ENCODE peak calls at places on chromosome 13, in eight cellular contexts. U, Y, Q, V, K, S, J and L are unnamed samples.

GRCh38 chr13:61148211-61148610 is 267.4 kb downstream of the PCDH20 start:
- DNase-seq in U (no peak), Y (no peak), Q (no peak), V (no peak), K (no peak), S (no peak), J (no peak), L (no peak)

GRCh38 chr13:80037505-80037888 is 303.4 kb downstream of the SPRY2 start:
- DNase-seq in U (peak), Y (peak), Q (no peak), V (no peak), K (peak), S (no peak), J (no peak), L (no peak)

GRCh38 chr13:30679483-30680330 is 55.6 kb upstream of the ALOX5AP start:
- DNase-seq in U (no peak), Y (peak), Q (no peak), V (peak), K (peak), S (peak), J (no peak), L (no peak)

GRCh38 chr13:47135800-47136658 is 239.2 kb upstream of the HTR2A start:
- DNase-seq in U (no peak), Y (no peak), Q (no peak), V (no peak), K (no peak), S (no peak), J (no peak), L (no peak)

GRCh38 chr13:50700664-50701266 is 142.7 kb downstream of the DLEU7 start:
- DNase-seq in U (no peak), Y (no peak), Q (no peak), V (no peak), K (no peak), S (no peak), J (no peak), L (no peak)

GRCh38 chr13:49874430-49874829 is 61.7 kb downstream of the SPRYD7 start:
- DNase-seq in U (no peak), Y (no peak), Q (no peak), V (no peak), K (no peak), S (no peak), J (no peak), L (no peak)

GRCh38 chr13:103815619-103816018 is 749.4 kb upstream of the SLC10A2 start:
- DNase-seq in U (no peak), Y (peak), Q (no peak), V (no peak), K (no peak), S (no peak), J (no peak), L (no peak)

GRCh38 chr13:23799945-23800344 is 89.3 kb downstream of the MIPEP start:
- DNase-seq in U (peak), Y (peak), Q (no peak), V (no peak), K (no peak), S (no peak), J (no peak), L (no peak)

GRCh38 chr13:108361769-108362168 is 92.3 kb downstream of the TNFSF13B start:
- DNase-seq in U (no peak), Y (no peak), Q (no peak), V (no peak), K (no peak), S (no peak), J (no peak), L (no peak)

GRCh38 chr13:24627090-24627714 is 53.0 kb upstream of the ATP12A start:
- DNase-seq in U (no peak), Y (no peak), Q (no peak), V (no peak), K (peak), S (peak), J (no peak), L (no peak)

GRCh38 chr13:92682832-92683517 is 543.6 kb upstream of the GPC6 start:
- DNase-seq in U (no peak), Y (no peak), Q (no peak), V (no peak), K (no peak), S (no peak), J (no peak), L (no peak)

GRCh38 chr13:67283602-67284001 is 53.5 kb upstream of the PCDH9 start:
- DNase-seq in U (no peak), Y (no peak), Q (no peak), V (no peak), K (no peak), S (peak), J (no peak), L (no peak)

GRCh38 chr13:106151056-106151699 is 384.3 kb downstream of the EFNB2 start:
- DNase-seq in U (no peak), Y (peak), Q (no peak), V (no peak), K (peak), S (no peak), J (peak), L (no peak)

GRCh38 chr13:60642552-60642951 is 245.5 kb downstream of the TDRD3 start:
- DNase-seq in U (no peak), Y (no peak), Q (no peak), V (no peak), K (no peak), S (no peak), J (no peak), L (no peak)

GRCh38 chr13:93558637-93559036 is 332.0 kb downstream of the GPC6 start:
- DNase-seq in U (no peak), Y (peak), Q (no peak), V (no peak), K (no peak), S (no peak), J (no peak), L (no peak)

GRCh38 chr13:100827489-100828000 is 152.9 kb upstream of the TMTC4 start:
- DNase-seq in U (no peak), Y (no peak), Q (no peak), V (no peak), K (no peak), S (no peak), J (no peak), L (no peak)

GRCh38 chr13:107545946-107546502 is 669.3 kb downstream of the LIG4 start:
- DNase-seq in U (no peak), Y (no peak), Q (no peak), V (no peak), K (no peak), S (no peak), J (peak), L (no peak)

GRCh38 chr13:47454986-47455385 is 546.1 kb downstream of the SUCLA2 start:
- DNase-seq in U (no peak), Y (no peak), Q (no peak), V (no peak), K (no peak), S (no peak), J (no peak), L (no peak)

GRCh38 chr13:69580255-69580654 is 527.4 kb upstream of the ATXN8OS start:
- DNase-seq in U (no peak), Y (no peak), Q (no peak), V (no peak), K (no peak), S (no peak), J (no peak), L (no peak)

GRCh38 chr13:98291658-98292057 is 114.6 kb upstream of the RNF113B start:
- DNase-seq in U (no peak), Y (no peak), Q (no peak), V (no peak), K (no peak), S (peak), J (no peak), L (no peak)

GRCh38 chr13:27371932-27372331 is 52.5 kb upstream of the GTF3A start:
- DNase-seq in U (no peak), Y (no peak), Q (no peak), V (no peak), K (no peak), S (no peak), J (peak), L (no peak)

GRCh38 chr13:112526146-112526853 is 61.7 kb downstream of the TUBGCP3 start:
- DNase-seq in U (no peak), Y (no peak), Q (no peak), V (no peak), K (no peak), S (no peak), J (no peak), L (no peak)

GRCh38 chr13:30552567-30552966 is 65.2 kb upstream of the USPL1 start:
- DNase-seq in U (no peak), Y (no peak), Q (no peak), V (no peak), K (no peak), S (no peak), J (no peak), L (no peak)

GRCh38 chr13:91369432-91369831 is 21.9 kb downstream of the MIR17HG start:
- DNase-seq in U (no peak), Y (peak), Q (no peak), V (no peak), K (peak), S (no peak), J (no peak), L (no peak)

GRCh38 chr13:99658266-99658991 is 157.2 kb downstream of the TM9SF2 start:
- DNase-seq in U (peak), Y (peak), Q (peak), V (no peak), K (peak), S (no peak), J (peak), L (peak)